ENCODE peak calls at places on chromosomes 4 and X, in eight cellular contexts. One of them, this sample, is unnamed.

GRCh38 chr4:172168888-172169287 is 355.7 kb downstream of the GALNTL6 start:
- DNase-seq in endothelial cell: no peak
- DNase-seq in H4: no peak
- DNase-seq in cardiac fibroblast: no peak
- DNase-seq in stimulated activated naive CD8-positive, alpha-beta T cell treated with anti-CD3 and anti-CD28 coated beads, Interleukin-15, amount 100 ng/mL, for 72 hours: no peak
- DNase-seq in Ammon's horn: no peak
- DNase-seq in stimulated activated CD4-positive, alpha-beta T cell treated with anti-CD3 and anti-CD28 coated beads, Interleukin-1b, Interleukin-23, amount 100 ng/mL, for 24 hours: no peak
- DNase-seq in H7: no peak
- DNase-seq in this sample: no peak

GRCh38 chr4:81314196-81314896 is 99.3 kb upstream of the PRKG2 start:
- DNase-seq in endothelial cell: peak
- DNase-seq in H4: peak
- DNase-seq in cardiac fibroblast: peak
- DNase-seq in stimulated activated naive CD8-positive, alpha-beta T cell treated with anti-CD3 and anti-CD28 coated beads, Interleukin-15, amount 100 ng/mL, for 72 hours: no peak
- DNase-seq in Ammon's horn: no peak
- DNase-seq in stimulated activated CD4-positive, alpha-beta T cell treated with anti-CD3 and anti-CD28 coated beads, Interleukin-1b, Interleukin-23, amount 100 ng/mL, for 24 hours: no peak
- DNase-seq in H7: no peak
- DNase-seq in this sample: peak

GRCh38 chr4:102759835-102760644 is 728 bp downstream of the MANBA start:
- DNase-seq in endothelial cell: no peak
- DNase-seq in H4: peak
- DNase-seq in cardiac fibroblast: peak
- DNase-seq in stimulated activated naive CD8-positive, alpha-beta T cell treated with anti-CD3 and anti-CD28 coated beads, Interleukin-15, amount 100 ng/mL, for 72 hours: no peak
- DNase-seq in Ammon's horn: peak
- DNase-seq in stimulated activated CD4-positive, alpha-beta T cell treated with anti-CD3 and anti-CD28 coated beads, Interleukin-1b, Interleukin-23, amount 100 ng/mL, for 24 hours: peak
- DNase-seq in H7: no peak
- DNase-seq in this sample: no peak

GRCh38 chr4:27088491-27088890 is 227.8 kb downstream of the STIM2 start:
- DNase-seq in endothelial cell: no peak
- DNase-seq in H4: no peak
- DNase-seq in cardiac fibroblast: no peak
- DNase-seq in stimulated activated naive CD8-positive, alpha-beta T cell treated with anti-CD3 and anti-CD28 coated beads, Interleukin-15, amount 100 ng/mL, for 72 hours: no peak
- DNase-seq in Ammon's horn: peak
- DNase-seq in stimulated activated CD4-positive, alpha-beta T cell treated with anti-CD3 and anti-CD28 coated beads, Interleukin-1b, Interleukin-23, amount 100 ng/mL, for 24 hours: no peak
- DNase-seq in H7: no peak
- DNase-seq in this sample: no peak

GRCh38 chrX:13752646-13753045 is 18.1 kb downstream of the OFD1 start:
- DNase-seq in endothelial cell: no peak
- DNase-seq in H4: no peak
- DNase-seq in cardiac fibroblast: no peak
- DNase-seq in stimulated activated naive CD8-positive, alpha-beta T cell treated with anti-CD3 and anti-CD28 coated beads, Interleukin-15, amount 100 ng/mL, for 72 hours: no peak
- DNase-seq in Ammon's horn: no peak
- DNase-seq in stimulated activated CD4-positive, alpha-beta T cell treated with anti-CD3 and anti-CD28 coated beads, Interleukin-1b, Interleukin-23, amount 100 ng/mL, for 24 hours: no peak
- DNase-seq in H7: no peak
- DNase-seq in this sample: no peak

GRCh38 chr4:38133711-38134480 is 173.7 kb downstream of the PTTG2 start:
- DNase-seq in endothelial cell: no peak
- DNase-seq in H4: no peak
- DNase-seq in cardiac fibroblast: no peak
- DNase-seq in stimulated activated naive CD8-positive, alpha-beta T cell treated with anti-CD3 and anti-CD28 coated beads, Interleukin-15, amount 100 ng/mL, for 72 hours: no peak
- DNase-seq in Ammon's horn: no peak
- DNase-seq in stimulated activated CD4-positive, alpha-beta T cell treated with anti-CD3 and anti-CD28 coated beads, Interleukin-1b, Interleukin-23, amount 100 ng/mL, for 24 hours: no peak
- DNase-seq in H7: no peak
- DNase-seq in this sample: no peak

GRCh38 chr4:182425302-182425701 is 182.1 kb downstream of the TENM3 start:
- DNase-seq in endothelial cell: no peak
- DNase-seq in H4: no peak
- DNase-seq in cardiac fibroblast: no peak
- DNase-seq in stimulated activated naive CD8-positive, alpha-beta T cell treated with anti-CD3 and anti-CD28 coated beads, Interleukin-15, amount 100 ng/mL, for 72 hours: no peak
- DNase-seq in Ammon's horn: no peak
- DNase-seq in stimulated activated CD4-positive, alpha-beta T cell treated with anti-CD3 and anti-CD28 coated beads, Interleukin-1b, Interleukin-23, amount 100 ng/mL, for 24 hours: no peak
- DNase-seq in H7: no peak
- DNase-seq in this sample: no peak

GRCh38 chrX:130165181-130165702 is 399 bp downstream of the AIFM1 start:
- DNase-seq in endothelial cell: no peak
- DNase-seq in H4: peak
- DNase-seq in cardiac fibroblast: no peak
- DNase-seq in stimulated activated naive CD8-positive, alpha-beta T cell treated with anti-CD3 and anti-CD28 coated beads, Interleukin-15, amount 100 ng/mL, for 72 hours: no peak
- DNase-seq in Ammon's horn: no peak
- DNase-seq in stimulated activated CD4-positive, alpha-beta T cell treated with anti-CD3 and anti-CD28 coated beads, Interleukin-1b, Interleukin-23, amount 100 ng/mL, for 24 hours: no peak
- DNase-seq in H7: peak
- DNase-seq in this sample: peak

GRCh38 chrX:40637687-40638086 is 9.7 kb downstream of the CXorf38 start:
- DNase-seq in endothelial cell: no peak
- DNase-seq in H4: no peak
- DNase-seq in cardiac fibroblast: no peak
- DNase-seq in stimulated activated naive CD8-positive, alpha-beta T cell treated with anti-CD3 and anti-CD28 coated beads, Interleukin-15, amount 100 ng/mL, for 72 hours: no peak
- DNase-seq in Ammon's horn: no peak
- DNase-seq in stimulated activated CD4-positive, alpha-beta T cell treated with anti-CD3 and anti-CD28 coated beads, Interleukin-1b, Interleukin-23, amount 100 ng/mL, for 24 hours: no peak
- DNase-seq in H7: no peak
- DNase-seq in this sample: no peak

GRCh38 chr4:2934077-2934812 is 29.0 kb downstream of the NOP14 start:
- DNase-seq in endothelial cell: peak
- DNase-seq in H4: no peak
- DNase-seq in cardiac fibroblast: peak
- DNase-seq in stimulated activated naive CD8-positive, alpha-beta T cell treated with anti-CD3 and anti-CD28 coated beads, Interleukin-15, amount 100 ng/mL, for 72 hours: peak
- DNase-seq in Ammon's horn: no peak
- DNase-seq in stimulated activated CD4-positive, alpha-beta T cell treated with anti-CD3 and anti-CD28 coated beads, Interleukin-1b, Interleukin-23, amount 100 ng/mL, for 24 hours: no peak
- DNase-seq in H7: peak
- DNase-seq in this sample: no peak

GRCh38 chrX:76454456-76454927 is 27.0 kb downstream of the MAGEE1 start:
- DNase-seq in endothelial cell: peak
- DNase-seq in H4: no peak
- DNase-seq in cardiac fibroblast: peak
- DNase-seq in stimulated activated naive CD8-positive, alpha-beta T cell treated with anti-CD3 and anti-CD28 coated beads, Interleukin-15, amount 100 ng/mL, for 72 hours: peak
- DNase-seq in Ammon's horn: peak
- DNase-seq in stimulated activated CD4-positive, alpha-beta T cell treated with anti-CD3 and anti-CD28 coated beads, Interleukin-1b, Interleukin-23, amount 100 ng/mL, for 24 hours: no peak
- DNase-seq in H7: peak
- DNase-seq in this sample: no peak

GRCh38 chr4:127479031-127479622 is 153.6 kb upstream of the INTU start:
- DNase-seq in endothelial cell: no peak
- DNase-seq in H4: peak
- DNase-seq in cardiac fibroblast: peak
- DNase-seq in stimulated activated naive CD8-positive, alpha-beta T cell treated with anti-CD3 and anti-CD28 coated beads, Interleukin-15, amount 100 ng/mL, for 72 hours: no peak
- DNase-seq in Ammon's horn: peak
- DNase-seq in stimulated activated CD4-positive, alpha-beta T cell treated with anti-CD3 and anti-CD28 coated beads, Interleukin-1b, Interleukin-23, amount 100 ng/mL, for 24 hours: no peak
- DNase-seq in H7: peak
- DNase-seq in this sample: peak

GRCh38 chr4:52822583-52823477 is 39.3 kb upstream of the RASL11B start:
- DNase-seq in endothelial cell: no peak
- DNase-seq in H4: peak
- DNase-seq in cardiac fibroblast: peak
- DNase-seq in stimulated activated naive CD8-positive, alpha-beta T cell treated with anti-CD3 and anti-CD28 coated beads, Interleukin-15, amount 100 ng/mL, for 72 hours: peak
- DNase-seq in Ammon's horn: no peak
- DNase-seq in stimulated activated CD4-positive, alpha-beta T cell treated with anti-CD3 and anti-CD28 coated beads, Interleukin-1b, Interleukin-23, amount 100 ng/mL, for 24 hours: no peak
- DNase-seq in H7: no peak
- DNase-seq in this sample: no peak

GRCh38 chrX:7574325-7574724 is 268.6 kb upstream of the VCX start:
- DNase-seq in endothelial cell: peak
- DNase-seq in H4: peak
- DNase-seq in cardiac fibroblast: peak
- DNase-seq in stimulated activated naive CD8-positive, alpha-beta T cell treated with anti-CD3 and anti-CD28 coated beads, Interleukin-15, amount 100 ng/mL, for 72 hours: no peak
- DNase-seq in Ammon's horn: no peak
- DNase-seq in stimulated activated CD4-positive, alpha-beta T cell treated with anti-CD3 and anti-CD28 coated beads, Interleukin-1b, Interleukin-23, amount 100 ng/mL, for 24 hours: no peak
- DNase-seq in H7: no peak
- DNase-seq in this sample: no peak

GRCh38 chr4:81919238-81919637 is 447.5 kb upstream of the RASGEF1B start:
- DNase-seq in endothelial cell: peak
- DNase-seq in H4: peak
- DNase-seq in cardiac fibroblast: peak
- DNase-seq in stimulated activated naive CD8-positive, alpha-beta T cell treated with anti-CD3 and anti-CD28 coated beads, Interleukin-15, amount 100 ng/mL, for 72 hours: no peak
- DNase-seq in Ammon's horn: no peak
- DNase-seq in stimulated activated CD4-positive, alpha-beta T cell treated with anti-CD3 and anti-CD28 coated beads, Interleukin-1b, Interleukin-23, amount 100 ng/mL, for 24 hours: no peak
- DNase-seq in H7: peak
- DNase-seq in this sample: no peak

GRCh38 chr4:77264826-77265225 is 107.8 kb downstream of the CCNG2 start:
- DNase-seq in endothelial cell: no peak
- DNase-seq in H4: no peak
- DNase-seq in cardiac fibroblast: no peak
- DNase-seq in stimulated activated naive CD8-positive, alpha-beta T cell treated with anti-CD3 and anti-CD28 coated beads, Interleukin-15, amount 100 ng/mL, for 72 hours: no peak
- DNase-seq in Ammon's horn: no peak
- DNase-seq in stimulated activated CD4-positive, alpha-beta T cell treated with anti-CD3 and anti-CD28 coated beads, Interleukin-1b, Interleukin-23, amount 100 ng/mL, for 24 hours: no peak
- DNase-seq in H7: no peak
- DNase-seq in this sample: no peak

GRCh38 chrX:28591542-28591941 is 4.3 kb downstream of the IL1RAPL1 start:
- DNase-seq in endothelial cell: no peak
- DNase-seq in H4: peak
- DNase-seq in cardiac fibroblast: no peak
- DNase-seq in stimulated activated naive CD8-positive, alpha-beta T cell treated with anti-CD3 and anti-CD28 coated beads, Interleukin-15, amount 100 ng/mL, for 72 hours: no peak
- DNase-seq in Ammon's horn: no peak
- DNase-seq in stimulated activated CD4-positive, alpha-beta T cell treated with anti-CD3 and anti-CD28 coated beads, Interleukin-1b, Interleukin-23, amount 100 ng/mL, for 24 hours: no peak
- DNase-seq in H7: no peak
- DNase-seq in this sample: no peak

GRCh38 chr4:81523672-81524436 is 52.1 kb upstream of the RASGEF1B start:
- DNase-seq in endothelial cell: no peak
- DNase-seq in H4: no peak
- DNase-seq in cardiac fibroblast: no peak
- DNase-seq in stimulated activated naive CD8-positive, alpha-beta T cell treated with anti-CD3 and anti-CD28 coated beads, Interleukin-15, amount 100 ng/mL, for 72 hours: no peak
- DNase-seq in Ammon's horn: peak
- DNase-seq in stimulated activated CD4-positive, alpha-beta T cell treated with anti-CD3 and anti-CD28 coated beads, Interleukin-1b, Interleukin-23, amount 100 ng/mL, for 24 hours: no peak
- DNase-seq in H7: no peak
- DNase-seq in this sample: no peak

GRCh38 chrX:40189621-40190020 is 91.9 kb upstream of the BCOR start:
- DNase-seq in endothelial cell: no peak
- DNase-seq in H4: no peak
- DNase-seq in cardiac fibroblast: no peak
- DNase-seq in stimulated activated naive CD8-positive, alpha-beta T cell treated with anti-CD3 and anti-CD28 coated beads, Interleukin-15, amount 100 ng/mL, for 72 hours: no peak
- DNase-seq in Ammon's horn: no peak
- DNase-seq in stimulated activated CD4-positive, alpha-beta T cell treated with anti-CD3 and anti-CD28 coated beads, Interleukin-1b, Interleukin-23, amount 100 ng/mL, for 24 hours: no peak
- DNase-seq in H7: no peak
- DNase-seq in this sample: no peak

This sample was measured in LNCaP clone FGC.